ENCODE peak calls at places on chromosome 19, in nine cellular contexts. One of them, this sample, is unnamed.

GRCh38 chr19:56476093-56476492 is 1.1 kb downstream of the ZNF667 start:
- DNase-seq in Right ventricle myocardium inferior: no peak
- DNase-seq in colonic mucosa: no peak
- DNase-seq in PC-3: no peak
- DNase-seq in AG08395: no peak
- DNase-seq in NCI-H774: no peak
- DNase-seq in EH: no peak
- DNase-seq in activated CD8-positive, alpha-beta memory T cell treated with anti-CD3 and anti-CD28 coated beads for 48 hours: no peak
- DNase-seq in smooth muscle cell of the brain vasculature: no peak
- DNase-seq in this sample: no peak

GRCh38 chr19:3413796-3414327 is 47.5 kb downstream of the NFIC start:
- DNase-seq in Right ventricle myocardium inferior: no peak
- DNase-seq in colonic mucosa: no peak
- DNase-seq in PC-3: no peak
- DNase-seq in AG08395: peak; percentile 32
- DNase-seq in NCI-H774: peak; percentile 41
- DNase-seq in EH: peak; percentile 25
- DNase-seq in activated CD8-positive, alpha-beta memory T cell treated with anti-CD3 and anti-CD28 coated beads for 48 hours: no peak
- DNase-seq in smooth muscle cell of the brain vasculature: no peak
- DNase-seq in this sample: no peak

GRCh38 chr19:46806651-46807050 is 18.3 kb upstream of the SLC1A5 start:
- DNase-seq in Right ventricle myocardium inferior: no peak
- DNase-seq in colonic mucosa: no peak
- DNase-seq in PC-3: no peak
- DNase-seq in AG08395: no peak
- DNase-seq in NCI-H774: no peak
- DNase-seq in EH: no peak
- DNase-seq in activated CD8-positive, alpha-beta memory T cell treated with anti-CD3 and anti-CD28 coated beads for 48 hours: no peak
- DNase-seq in smooth muscle cell of the brain vasculature: no peak
- DNase-seq in this sample: no peak

GRCh38 chr19:31214086-31214485 is 135.2 kb downstream of the TSHZ3 start:
- DNase-seq in Right ventricle myocardium inferior: peak; percentile 73
- DNase-seq in colonic mucosa: peak; percentile 42
- DNase-seq in PC-3: peak; percentile 80
- DNase-seq in AG08395: peak; percentile 98
- DNase-seq in NCI-H774: no peak
- DNase-seq in EH: peak; percentile 99
- DNase-seq in activated CD8-positive, alpha-beta memory T cell treated with anti-CD3 and anti-CD28 coated beads for 48 hours: peak; percentile 68
- DNase-seq in smooth muscle cell of the brain vasculature: peak; percentile 88
- DNase-seq in this sample: no peak

GRCh38 chr19:31459430-31459829 is 110.2 kb upstream of the TSHZ3 start:
- DNase-seq in Right ventricle myocardium inferior: no peak
- DNase-seq in colonic mucosa: no peak
- DNase-seq in PC-3: no peak
- DNase-seq in AG08395: no peak
- DNase-seq in NCI-H774: no peak
- DNase-seq in EH: no peak
- DNase-seq in activated CD8-positive, alpha-beta memory T cell treated with anti-CD3 and anti-CD28 coated beads for 48 hours: no peak
- DNase-seq in smooth muscle cell of the brain vasculature: no peak
- DNase-seq in this sample: no peak

GRCh38 chr19:29667390-29667783 is 2.1 kb downstream of the PLEKHF1 start:
- DNase-seq in Right ventricle myocardium inferior: no peak
- DNase-seq in colonic mucosa: no peak
- DNase-seq in PC-3: no peak
- DNase-seq in AG08395: no peak
- DNase-seq in NCI-H774: no peak
- DNase-seq in EH: no peak
- DNase-seq in activated CD8-positive, alpha-beta memory T cell treated with anti-CD3 and anti-CD28 coated beads for 48 hours: no peak
- DNase-seq in smooth muscle cell of the brain vasculature: no peak
- DNase-seq in this sample: no peak

GRCh38 chr19:31974290-31974689 is 371.1 kb upstream of the ZNF507 start:
- DNase-seq in Right ventricle myocardium inferior: no peak
- DNase-seq in colonic mucosa: no peak
- DNase-seq in PC-3: no peak
- DNase-seq in AG08395: no peak
- DNase-seq in NCI-H774: no peak
- DNase-seq in EH: no peak
- DNase-seq in activated CD8-positive, alpha-beta memory T cell treated with anti-CD3 and anti-CD28 coated beads for 48 hours: no peak
- DNase-seq in smooth muscle cell of the brain vasculature: no peak
- DNase-seq in this sample: no peak

GRCh38 chr19:4454952-4455738 is 2.4 kb downstream of the UBXN6 start:
- DNase-seq in Right ventricle myocardium inferior: no peak
- DNase-seq in colonic mucosa: no peak
- DNase-seq in PC-3: no peak
- DNase-seq in AG08395: peak; percentile 67
- DNase-seq in NCI-H774: no peak
- DNase-seq in EH: peak; percentile 82
- DNase-seq in activated CD8-positive, alpha-beta memory T cell treated with anti-CD3 and anti-CD28 coated beads for 48 hours: no peak
- DNase-seq in smooth muscle cell of the brain vasculature: no peak
- DNase-seq in this sample: no peak

GRCh38 chr19:49851456-49852259 is 699 bp downstream of the PTOV1 start:
- DNase-seq in Right ventricle myocardium inferior: no peak
- DNase-seq in colonic mucosa: peak; percentile 52
- DNase-seq in PC-3: peak; percentile 43
- DNase-seq in AG08395: no peak
- DNase-seq in NCI-H774: peak; percentile 23
- DNase-seq in EH: peak; percentile 35
- DNase-seq in activated CD8-positive, alpha-beta memory T cell treated with anti-CD3 and anti-CD28 coated beads for 48 hours: no peak
- DNase-seq in smooth muscle cell of the brain vasculature: no peak
- DNase-seq in this sample: peak; percentile 59

This sample was measured in germinal center.